ENCODE peak calls at places on chromosomes 3 and 15, in seven cellular contexts. L is ovary, W is testis, P is uterus, A is endothelial cell of umbilical vein, T is Peyer's patch, C is H1. K is an unnamed sample.
A peak's percentile ranks its signal among the peaks of the same experiment; 100 is the strongest.

GRCh38 chr3:120642368-120642948 is 39.6 kb downstream of the HGD start:
- DNase-seq in L (no peak), W (no peak), P (no peak), A (peak; percentile 40), T (no peak), C (no peak), K (no peak)

GRCh38 chr15:56428821-56429458 is 36.0 kb downstream of the MNS1 start:
- DNase-seq in L (no peak), W (no peak), P (no peak), A (peak; percentile 49), T (no peak), C (no peak), K (no peak)

GRCh38 chr3:70149714-70150113 is 150.2 kb downstream of the SAMMSON start:
- DNase-seq in L (no peak), W (no peak), P (no peak), A (no peak), T (no peak), C (no peak), K (no peak)

GRCh38 chr15:41992803-41993190 is 20.4 kb upstream of the EHD4 start:
- DNase-seq in L (no peak), W (no peak), P (no peak), A (no peak), T (no peak), C (no peak), K (no peak)

GRCh38 chr3:48064292-48064829 is 48.1 kb upstream of the MAP4 start:
- DNase-seq in L (no peak), W (no peak), P (no peak), A (no peak), T (no peak), C (no peak), K (no peak)

GRCh38 chr3:189330066-189330465 is 158.3 kb downstream of the TPRG1 start:
- DNase-seq in L (no peak), W (no peak), P (no peak), A (no peak), T (no peak), C (no peak), K (no peak)

GRCh38 chr3:105944721-105945120 is 75.9 kb upstream of the CBLB start:
- DNase-seq in L (no peak), W (no peak), P (no peak), A (no peak), T (no peak), C (no peak), K (no peak)

GRCh38 chr3:31354373-31354772 is 178.4 kb upstream of the STT3B start:
- DNase-seq in L (no peak), W (no peak), P (no peak), A (no peak), T (no peak), C (no peak), K (no peak)

GRCh38 chr3:66722675-66723074 is 221.9 kb upstream of the LRIG1 start:
- DNase-seq in L (peak; percentile 70), W (peak; percentile 18), P (peak; percentile 68), A (peak; percentile 91), T (peak; percentile 60), C (no peak), K (no peak)

GRCh38 chr3:117400303-117400702 is 690.7 kb downstream of the TUSC7 start:
- DNase-seq in L (no peak), W (no peak), P (no peak), A (no peak), T (peak; percentile 45), C (no peak), K (no peak)

GRCh38 chr15:49990835-49991540 is 128.0 kb downstream of the ATP8B4 start:
- DNase-seq in L (no peak), W (no peak), P (no peak), A (no peak), T (no peak), C (no peak), K (no peak)

GRCh38 chr15:51079226-51079625 is 15.5 kb downstream of the TNFAIP8L3 start:
- DNase-seq in L (no peak), W (no peak), P (no peak), A (no peak), T (no peak), C (no peak), K (no peak)

GRCh38 chr3:153970047-153970446 is 151.1 kb upstream of the ARHGEF26 start:
- DNase-seq in L (no peak), W (no peak), P (no peak), A (no peak), T (no peak), C (no peak), K (no peak)

GRCh38 chr3:109731639-109732473 is 394.5 kb upstream of the DPPA4 start:
- DNase-seq in L (no peak), W (peak; percentile 87), P (no peak), A (peak; percentile 51), T (peak; percentile 79), C (no peak), K (no peak)

GRCh38 chr15:67100808-67101581 is 35.6 kb downstream of the SMAD3 start:
- DNase-seq in L (no peak), W (no peak), P (no peak), A (no peak), T (no peak), C (no peak), K (no peak)
- H3K4me3 ChIP-seq in L (no peak overlapping the region), W (no peak overlapping the region), P (no peak overlapping the region), A (no peak overlapping the region), T (no peak overlapping the region), C (no peak overlapping the region), K (no peak overlapping the region)

DNA sequence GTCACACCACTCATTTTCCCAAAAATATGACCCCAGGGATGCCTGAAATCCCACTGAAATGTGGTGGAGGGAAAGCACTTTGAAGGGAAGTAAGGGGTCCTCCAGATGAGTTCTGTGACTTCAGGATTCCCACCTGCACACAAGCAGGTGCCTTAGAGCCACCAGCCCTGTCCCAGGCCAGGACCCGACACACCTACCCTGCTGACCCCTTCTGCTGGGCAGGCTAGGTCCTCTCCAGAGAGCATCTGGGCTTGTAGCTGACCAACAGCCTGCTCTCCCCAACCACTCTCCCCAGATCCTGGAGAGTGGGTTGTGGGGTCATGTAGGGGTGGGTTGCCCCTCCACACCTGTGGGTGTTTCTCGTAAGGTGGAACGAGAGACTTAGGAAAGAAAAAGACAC is 14.9 kb upstream of the CILP start:
- DNase-seq in L (no peak), W (no peak), P (no peak), A (no peak), T (no peak), C (no peak), K (no peak)
- H3K4me1 ChIP-seq in L (no peaks in the 10 kb centered on the region), W (no peaks in the 10 kb centered on the region), P (no peaks in the 10 kb centered on the region), A (no peaks in the 10 kb centered on the region), T (no peaks in the 10 kb centered on the region), C (peaks cover 2% of the 10 kb centered on the region), K (no peaks in the 10 kb centered on the region)

GRCh38 chr3:40387001-40387894 is at the start of gene ENTPD3:
- DNase-seq in L (peak; percentile 25), W (no peak), P (no peak), A (peak; percentile 17), T (peak; percentile 48), C (peak; percentile 36), K (no peak)
- TF ChIP-seq POLR2A in L (no peak), W (no peak), P (no peak), A (no peak), T (no peak), C (no peak), K (no peak)

GRCh38 chr3:197951392-197951990 is 1.5 kb downstream of the RPL35A start:
- DNase-seq in L (no peak), W (no peak), P (no peak), A (no peak), T (no peak), C (no peak), K (no peak)

GRCh38 chr3:197949767-197950660 is at the start of gene RPL35A:
- DNase-seq in L (peak; percentile 89), W (peak; percentile 93), P (peak; percentile 84), A (peak; percentile 98), T (peak; percentile 94), C (peak; percentile 63), K (peak; percentile 98)

GRCh38 chr3:197952440-197952839 is 2.5 kb downstream of the RPL35A start:
- DNase-seq in L (no peak), W (no peak), P (no peak), A (no peak), T (no peak), C (no peak), K (no peak)

GRCh38 chr3:197950661-197951029 is 655 bp downstream of the RPL35A start:
- DNase-seq in L (no peak), W (no peak), P (no peak), A (no peak), T (no peak), C (no peak), K (no peak)

DNA sequence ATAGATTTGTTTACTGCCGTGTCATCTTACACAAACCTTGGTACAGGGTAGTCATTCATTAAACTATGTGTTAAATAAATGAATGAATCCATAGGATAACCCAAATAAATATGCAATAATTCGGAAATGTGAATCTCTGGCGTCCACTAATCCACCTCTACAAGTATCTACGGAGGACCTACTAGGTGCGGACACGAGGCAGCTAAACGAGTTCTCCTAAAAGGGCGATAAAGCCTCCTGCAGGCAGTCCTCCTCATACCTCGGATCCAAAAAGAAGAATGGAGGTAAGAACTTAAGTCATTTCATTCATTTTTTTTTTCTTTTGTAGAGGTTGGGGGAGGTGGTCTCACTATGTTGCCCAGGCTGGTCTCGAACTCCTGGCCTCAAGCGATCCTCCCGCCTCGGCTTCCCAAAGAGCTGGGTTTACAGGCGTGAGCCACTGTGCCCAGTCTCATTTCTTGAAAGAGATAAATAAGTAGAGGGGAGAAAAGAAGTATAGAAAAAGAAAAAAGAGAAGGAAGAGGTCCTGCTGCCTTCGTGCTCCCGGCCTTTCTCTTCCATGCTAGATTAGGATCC is 711 bp upstream of the RPL35A start:
- DNase-seq in L (no peak), W (no peak), P (no peak), A (no peak), T (no peak), C (no peak), K (no peak)
- H3K4me3 ChIP-seq in L (peak overlapping the region; percentile 48), W (peak overlapping the region; percentile 78), P (peak overlapping the region; percentile 61), A (peak overlapping the region; percentile 12), T (peak overlapping the region; percentile 73), C (peak overlapping the region; percentile 71), K (peak overlapping the region; percentile 66)

GRCh38 chr15:74540135-74540760 is 772 bp upstream of the ARID3B start:
- DNase-seq in L (no peak), W (no peak), P (no peak), A (no peak), T (no peak), C (no peak), K (no peak)

GRCh38 chr15:74542192-74543042 is 1.4 kb downstream of the ARID3B start:
- DNase-seq in L (no peak), W (no peak), P (no peak), A (no peak), T (no peak), C (no peak), K (no peak)

GRCh38 chr15:74540761-74541493 is at the start of gene ARID3B:
- DNase-seq in L (peak; percentile 95), W (peak; percentile 99), P (peak; percentile 96), A (peak; percentile 94), T (peak; percentile 99), C (peak; percentile 96), K (peak; percentile 99)

GRCh38 chr15:74543043-74543422 is 2.0 kb downstream of the ARID3B start:
- DNase-seq in L (no peak), W (no peak), P (no peak), A (no peak), T (no peak), C (no peak), K (no peak)

GRCh38 chr15:74541494-74542191 is 623 bp downstream of the ARID3B start:
- DNase-seq in L (peak; percentile 44), W (peak; percentile 32), P (peak; percentile 25), A (peak; percentile 68), T (peak; percentile 74), C (no peak), K (no peak)
- H3K4me1 ChIP-seq in L (peaks cover 11% of the 10 kb centered on the region), W (peaks cover 29% of the 10 kb centered on the region), P (peaks cover 8% of the 10 kb centered on the region), A (peaks cover 22% of the 10 kb centered on the region), T (peaks cover 33% of the 10 kb centered on the region), C (peaks cover 5% of the 10 kb centered on the region), K (peaks cover 38% of the 10 kb centered on the region)

K was measured in esophagus muscularis mucosa.